ENCODE peak calls at places on chromosomes 7 and 10, in seven cellular contexts. P, Q, R, Z, M, C and O are unnamed samples.

GRCh38 chr10:112898540-112899395 is 51.3 kb upstream of the TCF7L2 start:
- DNase-seq in P (peak; percentile 73), Q (no peak), R (no peak), Z (peak; percentile 28), M (no peak), C (no peak), O (no peak)

GRCh38 chr10:24718031-24718855 is 5.4 kb downstream of the ARHGAP21 start:
- DNase-seq in P (peak; percentile 79), Q (peak; percentile 71), R (no peak), Z (peak; percentile 88), M (no peak), C (no peak), O (no peak)

GRCh38 chr10:93438796-93439253 is 43.3 kb downstream of the MYOF start:
- DNase-seq in P (peak; percentile 48), Q (no peak), R (no peak), Z (no peak), M (no peak), C (no peak), O (no peak)

GRCh38 chr10:22816298-22816653 is 101.9 kb upstream of the PIP4K2A start:
- DNase-seq in P (peak; percentile 85), Q (peak; percentile 59), R (peak; percentile 91), Z (peak; percentile 95), M (no peak), C (no peak), O (no peak)

GRCh38 chr7:101626758-101627157 is 2.3 kb downstream of the MYL10 start:
- DNase-seq in P (no peak), Q (no peak), R (no peak), Z (no peak), M (no peak), C (no peak), O (no peak)

GRCh38 chr7:57375783-57376182 is 74.2 kb upstream of the ZNF716 start:
- DNase-seq in P (no peak), Q (no peak), R (no peak), Z (no peak), M (no peak), C (no peak), O (no peak)

GRCh38 chr7:148950806-148951205 is 66.7 kb upstream of the EZH2 start:
- DNase-seq in P (no peak), Q (no peak), R (no peak), Z (no peak), M (no peak), C (no peak), O (no peak)

GRCh38 chr10:31759124-31759798 is 169.4 kb downstream of the ARHGAP12 start:
- DNase-seq in P (peak; percentile 38), Q (peak; percentile 50), R (peak; percentile 42), Z (no peak), M (peak; percentile 66), C (peak; percentile 22), O (no peak)

GRCh38 chr7:142376356-142376997 is 118.6 kb upstream of the PRSS58 start:
- DNase-seq in P (no peak), Q (no peak), R (no peak), Z (peak; percentile 19), M (no peak), C (no peak), O (no peak)

GRCh38 chr10:112919721-112920120 is 30.3 kb upstream of the TCF7L2 start:
- DNase-seq in P (peak; percentile 49), Q (peak; percentile 69), R (no peak), Z (peak; percentile 89), M (no peak), C (no peak), O (no peak)

GRCh38 chr7:8277394-8277982 is 15.5 kb upstream of the ICA1 start:
- DNase-seq in P (no peak), Q (no peak), R (peak; percentile 37), Z (no peak), M (no peak), C (no peak), O (peak; percentile 42)

GRCh38 chr7:130838738-130839137 is 104.7 kb upstream of the KLF14 start:
- DNase-seq in P (peak; percentile 45), Q (peak; percentile 84), R (peak; percentile 40), Z (peak; percentile 95), M (peak; percentile 41), C (no peak), O (no peak)

GRCh38 chr7:41188163-41189130 is 514.4 kb downstream of the INHBA start:
- DNase-seq in P (peak; percentile 27), Q (peak; percentile 52), R (no peak), Z (peak; percentile 83), M (no peak), C (no peak), O (no peak)

GRCh38 chr10:101682172-101682825 is 12.7 kb downstream of the FBXW4 start:
- DNase-seq in P (no peak), Q (peak; percentile 14), R (no peak), Z (peak; percentile 25), M (no peak), C (no peak), O (no peak)

GRCh38 chr7:16412535-16413247 is 8.6 kb downstream of the CRPPA start:
- DNase-seq in P (no peak), Q (no peak), R (no peak), Z (no peak), M (no peak), C (no peak), O (no peak)

GRCh38 chr7:30068117-30068516 is 39.9 kb downstream of the PLEKHA8 start:
- DNase-seq in P (peak; percentile 72), Q (peak; percentile 23), R (no peak), Z (peak; percentile 87), M (no peak), C (no peak), O (no peak)

GRCh38 chr10:3132036-3133025 is 40.3 kb downstream of the PITRM1 start:
- DNase-seq in P (no peak), Q (no peak), R (no peak), Z (no peak), M (no peak), C (no peak), O (no peak)

GRCh38 chr10:563827-564226 is 125.6 kb downstream of the DIP2C start:
- DNase-seq in P (no peak), Q (no peak), R (no peak), Z (no peak), M (no peak), C (no peak), O (no peak)

GRCh38 chr7:69359003-69359555 is 239.2 kb upstream of the AUTS2 start:
- DNase-seq in P (peak; percentile 43), Q (no peak), R (no peak), Z (no peak), M (no peak), C (no peak), O (no peak)

GRCh38 chr10:114648368-114648767 is 9.7 kb downstream of the ABLIM1 start:
- DNase-seq in P (peak; percentile 78), Q (no peak), R (no peak), Z (peak; percentile 93), M (no peak), C (no peak), O (no peak)

GRCh38 chr7:151061241-151062110 is 2.1 kb downstream of the SLC4A2 start:
- DNase-seq in P (peak; percentile 30), Q (no peak), R (no peak), Z (no peak), M (no peak), C (no peak), O (no peak)